ENCODE peak calls at places on chromosomes 16 and 17, in five cellular contexts. V is endothelial cell of umbilical vein, W is breast epithelium, M is stomach, R is HL-60. L is an unnamed sample.

GRCh38 chr17:34024303-34025178 is 230.5 kb upstream of the CCL2 start:
- DNase-seq in R (no peak), W (no peak), V (no peak), M (no peak), L (no peak)

GRCh38 chr16:31276600-31276999 is 16.8 kb downstream of the ITGAM start:
- DNase-seq in M (no peak), R (no peak), V (no peak), W (no peak), L (no peak)

GRCh38 chr16:69865701-69866100 is 85.4 kb upstream of the CLEC18A start:
- DNase-seq in R (no peak), W (no peak), V (no peak), M (peak; percentile 51), L (no peak)

GRCh38 chr17:72258711-72259110 is 137.9 kb downstream of the SOX9 start:
- DNase-seq in W (no peak), R (no peak), M (no peak), V (no peak), L (no peak)

GRCh38 chr17:49631496-49631895 is 46.4 kb downstream of the SPOP start:
- DNase-seq in W (no peak), M (no peak), R (no peak), V (no peak), L (no peak)

GRCh38 chr16:10895053-10895946 is 18.3 kb downstream of the CIITA start:
- DNase-seq in W (no peak), M (no peak), V (peak; percentile 22), R (peak; percentile 21), L (peak; percentile 33)

GRCh38 chr17:58331815-58332719 is 3.5 kb upstream of the TSPOAP1 start:
- DNase-seq in M (peak; percentile 74), V (no peak), W (no peak), R (peak; percentile 96), L (peak; percentile 84)

GRCh38 chr17:79019631-79020584 is 4.1 kb upstream of the C1QTNF1 start:
- DNase-seq in M (peak; percentile 71), V (peak; percentile 67), R (peak; percentile 62), W (no peak), L (peak; percentile 69)

GRCh38 chr17:43676471-43676870 is 14.7 kb upstream of the MEOX1 start:
- DNase-seq in R (peak; percentile 11), M (no peak), V (no peak), W (no peak), L (no peak)

GRCh38 chr17:43171761-43172487 is 910 bp downstream of the NBR1 start:
- DNase-seq in V (peak; percentile 95), R (peak; percentile 78), W (peak; percentile 52), M (no peak), L (peak; percentile 49)

GRCh38 chr16:81029930-81030604 is 5.6 kb upstream of the ATMIN start:
- DNase-seq in V (no peak), R (no peak), W (no peak), M (no peak), L (no peak)

GRCh38 chr17:7384489-7385081 is 3.7 kb downstream of the TNK1 start:
- DNase-seq in V (no peak), M (no peak), W (no peak), R (no peak), L (no peak)

GRCh38 chr17:67128700-67129099 is 84.3 kb downstream of the CACNG1 start:
- DNase-seq in W (no peak), V (no peak), M (no peak), R (no peak), L (no peak)

GRCh38 chr17:60524463-60525346 is 1.3 kb downstream of the APPBP2 start:
- DNase-seq in R (peak; percentile 3), W (no peak), M (no peak), V (peak; percentile 56), L (no peak)

GRCh38 chr16:89842471-89843408 is 14.5 kb downstream of the SPIRE2 start:
- DNase-seq in V (peak; percentile 72), M (no peak), R (peak; percentile 13), W (no peak), L (no peak)

GRCh38 chr17:17469358-17469757 is 7.4 kb upstream of the MED9 start:
- DNase-seq in V (no peak), M (no peak), R (no peak), W (no peak), L (no peak)

GRCh38 chr17:17467720-17468119 is 9.1 kb upstream of the MED9 start:
- DNase-seq in W (no peak), R (no peak), M (no peak), V (no peak), L (peak; percentile 74)

GRCh38 chr17:17469996-17470395 is 6.8 kb upstream of the MED9 start:
- DNase-seq in V (no peak), M (no peak), R (no peak), W (no peak), L (no peak)

GRCh38 chr17:17467021-17467420 is 9.8 kb upstream of the MED9 start:
- DNase-seq in W (no peak), M (no peak), R (no peak), V (no peak), L (no peak)

GRCh38 chr17:17468217-17469010 is 8.4 kb upstream of the MED9 start:
- DNase-seq in M (no peak), V (no peak), R (no peak), W (no peak), L (no peak)
- TF ChIP-seq POLR2AphosphoS5 in M (no peak), V (no peak), R (no peak), W (no peak), L (no peak)

DNA sequence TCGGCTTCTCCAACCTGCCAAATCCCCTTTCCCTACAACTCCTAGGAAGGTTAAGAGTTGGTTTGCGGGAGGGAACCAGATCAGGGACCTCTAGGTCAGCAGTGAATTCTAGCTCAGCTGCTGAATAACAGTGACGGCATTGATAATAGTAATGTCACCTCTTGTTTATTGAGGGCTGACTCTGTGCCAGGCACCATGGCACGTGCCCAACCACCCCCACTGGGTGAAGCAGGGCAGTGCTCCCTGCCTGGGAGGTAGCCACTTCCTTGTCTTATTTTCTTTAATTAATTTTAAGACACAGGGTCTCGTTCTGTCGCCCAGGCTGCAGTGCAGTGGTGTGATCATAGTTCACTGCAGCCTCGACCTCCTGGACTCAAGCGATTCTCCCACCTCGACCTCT is 5.5 kb upstream of the PPL start:
- DNase-seq in W (no peak), R (no peak), V (no peak), M (no peak), L (no peak)
- TF ChIP-seq POLR2AphosphoS5 in W (no peak), R (no peak), V (no peak), M (no peak), L (no peak)

GRCh38 chr16:79642652-79643051 is 42.1 kb upstream of the MAF start:
- DNase-seq in R (no peak), M (no peak), W (no peak), V (no peak), L (no peak)

GRCh38 chr16:79648846-79649245 is 48.3 kb upstream of the MAF start:
- DNase-seq in W (no peak), V (no peak), R (no peak), M (no peak), L (no peak)

GRCh38 chr16:79645701-79646100 is 45.2 kb upstream of the MAF start:
- DNase-seq in W (no peak), M (no peak), R (no peak), V (no peak), L (no peak)

GRCh38 chr16:79647586-79647985 is 47.0 kb upstream of the MAF start:
- DNase-seq in R (no peak), W (no peak), V (no peak), M (no peak), L (no peak)

DNA sequence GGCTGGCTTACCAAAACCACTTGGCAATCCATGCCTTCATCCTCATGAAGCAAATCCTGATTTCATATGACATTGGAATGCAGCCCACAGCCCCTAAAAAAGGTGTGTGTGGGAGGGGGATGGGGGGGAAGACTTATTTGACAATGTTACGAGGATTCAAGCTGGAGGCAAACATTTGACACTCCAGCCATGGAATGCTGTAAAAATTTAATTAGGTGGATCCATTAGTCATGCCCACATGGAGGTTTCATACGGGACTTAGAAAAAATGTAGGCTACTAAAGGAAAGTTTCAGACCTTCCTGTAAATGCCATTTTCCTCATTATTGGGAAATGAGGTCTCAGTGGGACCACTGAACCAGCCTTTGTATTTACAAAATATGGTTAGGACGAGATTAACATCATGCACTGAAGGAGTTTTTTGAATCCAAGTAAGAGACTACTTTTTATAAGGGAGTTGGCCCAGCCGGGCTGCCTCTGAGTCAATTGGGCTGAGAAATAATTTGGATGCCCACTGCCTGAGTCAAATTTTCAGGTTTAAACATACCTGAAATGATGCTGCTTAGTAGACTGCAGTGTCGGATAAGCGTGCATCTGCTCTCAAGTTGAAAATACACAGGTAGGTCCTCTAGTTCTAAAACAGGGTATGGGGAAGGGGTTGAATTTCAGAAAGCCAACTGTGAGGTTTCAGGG is 44.6 kb upstream of the MAF start:
- DNase-seq in M (no peak), V (no peak), R (no peak), W (no peak), L (no peak)
- TF ChIP-seq POLR2AphosphoS5 in M (no peak), V (no peak), R (no peak), W (no peak), L (no peak)

DNA sequence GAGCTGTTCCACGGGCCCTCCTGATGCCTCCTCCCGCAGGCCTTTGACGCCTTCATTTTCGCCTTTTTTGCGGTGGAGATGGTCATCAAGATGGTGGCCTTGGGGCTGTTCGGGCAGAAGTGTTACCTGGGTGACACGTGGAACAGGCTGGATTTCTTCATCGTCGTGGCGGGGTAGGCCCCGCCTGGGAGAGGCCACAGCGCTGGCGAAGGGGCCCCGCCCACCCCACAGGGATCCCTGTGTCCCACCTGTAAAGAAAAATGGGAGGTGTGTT is 29.7 kb downstream of the TPSG1 start:
- DNase-seq in V (no peak), R (no peak), M (no peak), W (no peak), L (no peak)
- TF ChIP-seq POLR2AphosphoS5 in V (no peak), R (no peak), M (no peak), W (no peak), L (no peak)

DNA sequence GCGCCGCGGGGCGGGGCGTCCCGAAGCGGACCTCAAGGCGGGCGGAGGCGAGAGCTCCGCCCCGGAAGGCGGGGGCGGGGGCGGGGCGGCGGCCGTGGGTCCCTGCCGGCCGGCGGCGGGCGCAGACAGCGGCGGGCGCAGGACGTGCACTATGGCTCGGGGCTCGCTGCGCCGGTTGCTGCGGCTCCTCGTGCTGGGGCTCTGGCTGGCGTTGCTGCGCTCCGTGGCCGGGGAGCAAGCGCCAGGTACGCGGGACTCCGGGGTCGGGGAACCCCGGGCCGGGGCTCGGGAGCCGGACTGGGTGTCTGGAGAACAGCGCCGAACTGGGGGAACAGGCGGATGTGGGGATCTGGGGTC is at the start of gene TNFRSF12A:
- DNase-seq in W (peak; percentile 76), V (peak; percentile 77), M (peak; percentile 81), R (peak; percentile 70), L (peak; percentile 83)
- TF ChIP-seq POLR2AphosphoS5 in W (peak; percentile 51), V (peak; percentile 97), M (peak; percentile 88), R (peak; percentile 66), L (peak; percentile 85)

DNA sequence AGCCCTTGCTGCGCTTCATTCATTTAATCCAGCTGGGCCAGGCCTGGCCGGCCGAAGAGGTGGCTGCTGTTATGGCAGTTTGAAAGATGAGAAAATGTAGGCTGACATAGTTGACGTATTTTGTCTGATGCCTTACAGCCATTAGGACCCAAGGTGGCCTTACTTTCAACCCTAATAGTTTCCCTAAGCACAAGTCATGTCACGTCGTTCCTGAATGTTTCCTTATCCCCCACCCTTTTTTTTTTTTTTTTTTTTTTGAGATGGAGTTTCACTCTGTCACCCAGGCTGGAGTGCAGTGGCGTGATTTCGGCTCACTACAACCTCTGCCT is 307 bp upstream of the GOT2 start:
- DNase-seq in R (no peak), M (no peak), V (no peak), W (no peak), L (no peak)
- TF ChIP-seq POLR2AphosphoS5 in R (no peak), M (no peak), V (no peak), W (no peak), L (no peak)